ENCODE peak calls at places on chromosomes 4 and X, in seven cellular contexts. S is IMR-90, O is trophoblast cell, B is neuronal stem cell, A is mesenchymal stem cell, G is H9, X is H1. L is an unnamed sample.

GRCh38 chr4:173386751-173387150 is 12.2 kb downstream of the SCRG1 start:
- DNase-seq in A (no peak), X (no peak), O (no peak), G (no peak), B (no peak), S (no peak), L (no peak)

GRCh38 chrX:114932550-114932949 is 84.9 kb downstream of the IL13RA2 start:
- DNase-seq in G (no peak), O (no peak), S (no peak), A (no peak), X (no peak), B (no peak), L (no peak)

GRCh38 chrX:40166582-40166981 is 68.8 kb upstream of the BCOR start:
- DNase-seq in B (no peak), X (no peak), S (peak), O (no peak), A (peak), G (peak), L (peak)

GRCh38 chr4:7309176-7309575 is 116.8 kb downstream of the SORCS2 start:
- DNase-seq in A (no peak), X (no peak), S (no peak), G (no peak), O (no peak), B (no peak), L (no peak)

GRCh38 chr4:15130441-15130840 is 128.2 kb downstream of the CPEB2 start:
- DNase-seq in A (no peak), B (no peak), X (no peak), O (no peak), S (no peak), G (no peak), L (peak)

GRCh38 chrX:139930923-139931645 is 1.8 kb downstream of the ATP11C start:
- DNase-seq in G (no peak), X (no peak), A (peak), S (no peak), O (no peak), B (no peak), L (peak)

GRCh38 chr4:3523146-3523627 is 9.0 kb downstream of the LRPAP1 start:
- DNase-seq in B (no peak), A (no peak), O (no peak), S (no peak), G (no peak), X (no peak), L (no peak)

GRCh38 chr4:187569871-187570270 is 425.7 kb upstream of the ZFP42 start:
- DNase-seq in X (no peak), S (no peak), G (no peak), A (no peak), B (no peak), O (no peak), L (no peak)

GRCh38 chr4:37970702-37971101 is 10.5 kb downstream of the PTTG2 start:
- DNase-seq in X (peak), O (no peak), S (peak), A (no peak), B (no peak), G (peak), L (peak)

GRCh38 chr4:109978704-109979103 is 66.0 kb downstream of the EGF start:
- DNase-seq in X (no peak), G (no peak), B (peak), O (no peak), A (no peak), S (no peak), L (peak)

GRCh38 chr4:26298198-26298950 is 22.4 kb upstream of the RBPJ start:
- DNase-seq in X (no peak), G (no peak), O (no peak), S (peak), A (no peak), B (no peak), L (peak)

GRCh38 chrX:78357342-78358055 is 30.1 kb upstream of the CYSLTR1 start:
- DNase-seq in O (peak), G (no peak), B (no peak), A (no peak), X (no peak), S (no peak), L (no peak)

GRCh38 chrX:53223955-53224859 is 800 bp downstream of the KDM5C start:
- DNase-seq in X (no peak), S (peak), B (no peak), A (peak), G (no peak), O (no peak), L (peak)

GRCh38 chr4:57044279-57044678 is 65.6 kb downstream of the POLR2B start:
- DNase-seq in G (no peak), S (peak), B (no peak), A (peak), O (no peak), X (no peak), L (no peak)

GRCh38 chr4:101019941-101020401 is 327.4 kb downstream of the PPP3CA start:
- DNase-seq in S (peak), B (no peak), X (no peak), O (no peak), G (no peak), A (peak), L (peak)

GRCh38 chrX:107674480-107675364 is 46.4 kb downstream of the PRPS1 start:
- DNase-seq in A (peak), O (no peak), S (no peak), G (no peak), X (no peak), B (no peak), L (no peak)

GRCh38 chr4:63063765-63064164 is 1345.5 kb downstream of the TECRL start:
- DNase-seq in B (no peak), G (no peak), A (no peak), X (no peak), O (no peak), S (no peak), L (peak)

GRCh38 chr4:77432702-77433101 is 172.9 kb upstream of the CXCL13 start:
- DNase-seq in B (no peak), S (no peak), O (no peak), X (no peak), A (no peak), G (no peak), L (peak)

GRCh38 chrX:124804962-124805361 is 458.6 kb downstream of the SH2D1A start:
- DNase-seq in G (no peak), A (no peak), B (no peak), X (no peak), O (no peak), S (no peak), L (no peak)

GRCh38 chr4:176001171-176002006 is 64.3 kb upstream of the WDR17 start:
- DNase-seq in A (peak), S (peak), X (peak), G (peak), B (peak), O (no peak), L (peak)

GRCh38 chrX:76253432-76253831 is 80.6 kb downstream of the PBDC1 start:
- DNase-seq in S (peak), O (peak), B (peak), X (no peak), G (peak), A (peak), L (peak)

GRCh38 chr4:85672116-85672515 is 197.2 kb downstream of the ARHGAP24 start:
- DNase-seq in G (no peak), O (no peak), X (no peak), S (no peak), B (no peak), A (no peak), L (no peak)

GRCh38 chr4:142777045-142777743 is 68.9 kb downstream of the INPP4B start:
- DNase-seq in A (no peak), G (no peak), X (no peak), B (no peak), O (no peak), S (no peak), L (peak)

GRCh38 chr4:181971411-181971810 is 271.8 kb upstream of the TENM3 start:
- DNase-seq in S (no peak), A (no peak), G (no peak), X (no peak), B (no peak), O (peak), L (no peak)

GRCh38 chrX:77076896-77077295 is 370.3 kb upstream of the FGF16 start:
- DNase-seq in G (no peak), O (no peak), S (no peak), X (no peak), B (no peak), A (no peak), L (no peak)

GRCh38 chrX:3690140-3690539 is 23.3 kb downstream of the PRKX start:
- DNase-seq in O (no peak), B (no peak), G (no peak), A (no peak), X (no peak), S (peak), L (no peak)

GRCh38 chr4:122346036-122346435 is 32.8 kb upstream of the ADAD1 start:
- DNase-seq in S (peak), O (no peak), B (no peak), A (peak), G (no peak), X (no peak), L (no peak)

GRCh38 chr4:19831644-19832285 is 419.9 kb upstream of the SLIT2 start:
- DNase-seq in B (no peak), O (no peak), A (peak), X (no peak), S (peak), G (no peak), L (no peak)

GRCh38 chr4:133186845-133187244 is 37.8 kb downstream of the PCDH10 start:
- DNase-seq in O (no peak), B (no peak), X (no peak), S (peak), G (no peak), A (no peak), L (no peak)

GRCh38 chr4:127781303-127782024 is 658 bp upstream of the HSPA4L start:
- DNase-seq in S (peak), A (peak), G (no peak), O (peak), B (peak), X (no peak), L (no peak)

GRCh38 chr4:159435561-159436023 is 332.7 kb downstream of the RAPGEF2 start:
- DNase-seq in B (no peak), S (no peak), A (no peak), G (no peak), X (no peak), O (no peak), L (no peak)

GRCh38 chrX:129145382-129145781 is 377.9 kb downstream of the SMARCA1 start:
- DNase-seq in S (no peak), A (no peak), G (no peak), X (no peak), B (no peak), O (no peak), L (no peak)

GRCh38 chrX:71870337-71871098 is 40.1 kb upstream of the NHSL2 start:
- DNase-seq in S (no peak), B (peak), X (peak), O (no peak), G (peak), A (peak), L (peak)

GRCh38 chr4:2630556-2631273 is 94.3 kb downstream of the FAM193A start:
- DNase-seq in X (no peak), S (no peak), A (no peak), B (no peak), G (peak), O (no peak), L (no peak)

GRCh38 chr4:123672987-123673386 is 276.4 kb downstream of the SPRY1 start:
- DNase-seq in X (no peak), S (peak), O (no peak), A (peak), G (no peak), B (no peak), L (no peak)

GRCh38 chr4:188372856-188373255 is 233.6 kb downstream of the TRIML1 start:
- DNase-seq in X (no peak), A (peak), O (peak), B (no peak), S (peak), G (no peak), L (peak)

GRCh38 chr4:88957570-88957969 is 99.4 kb downstream of the FAM13A start:
- DNase-seq in O (no peak), S (no peak), X (no peak), B (no peak), A (no peak), G (no peak), L (no peak)

GRCh38 chr4:106039796-106040195 is 144.5 kb downstream of the NPNT start:
- DNase-seq in X (no peak), B (no peak), O (no peak), S (peak), A (no peak), G (no peak), L (no peak)

GRCh38 chr4:106038012-106038411 is 142.7 kb downstream of the NPNT start:
- DNase-seq in A (no peak), B (no peak), X (no peak), O (no peak), G (no peak), S (no peak), L (no peak)

GRCh38 chr4:106038908-106039307 is 143.6 kb downstream of the NPNT start:
- DNase-seq in B (no peak), X (no peak), G (no peak), A (no peak), O (no peak), S (no peak), L (no peak)

GRCh38 chr4:106036848-106037247 is 141.6 kb downstream of the NPNT start:
- DNase-seq in O (no peak), X (no peak), S (no peak), B (no peak), G (no peak), A (no peak), L (no peak)

DNA sequence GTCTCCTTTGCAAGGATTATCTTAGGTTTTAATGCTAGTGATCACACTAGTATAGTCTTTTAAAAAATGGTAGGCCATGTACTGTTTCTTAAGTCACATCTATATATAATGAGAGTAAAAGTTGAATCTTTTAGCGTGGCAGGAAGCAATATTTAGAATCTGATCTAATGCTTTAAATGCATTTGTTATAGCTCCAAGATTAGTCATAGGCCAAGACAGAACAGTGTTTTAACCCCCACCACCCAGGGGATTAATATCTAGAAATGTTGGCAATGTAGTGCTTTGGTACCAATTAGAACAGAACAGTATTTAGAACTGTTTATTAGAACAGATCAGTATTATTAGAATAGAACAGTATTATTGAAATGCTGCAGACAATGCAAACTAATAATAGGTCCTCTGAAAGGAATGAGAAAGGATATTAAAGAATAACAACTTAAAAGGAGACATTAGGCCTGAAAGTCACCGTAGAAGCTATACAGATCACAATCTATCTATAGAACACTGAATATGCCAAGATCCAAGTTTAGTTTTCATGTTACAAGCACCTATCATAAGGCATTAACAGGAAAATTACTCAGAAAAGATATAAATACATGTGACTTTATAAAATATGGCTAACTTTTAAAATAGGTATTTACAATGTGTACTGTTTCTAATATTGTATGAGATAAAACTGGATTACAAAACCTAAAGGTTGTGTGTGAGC is 146.2 kb downstream of the NPNT start:
- DNase-seq in X (no peak), G (no peak), S (no peak), O (no peak), A (no peak), B (no peak), L (no peak)
- H2BK120ac ChIP-seq in X (no peak), G (no peak), S (no peak), O (no peak), A (no peak), B (no peak), L (no peak)

DNA sequence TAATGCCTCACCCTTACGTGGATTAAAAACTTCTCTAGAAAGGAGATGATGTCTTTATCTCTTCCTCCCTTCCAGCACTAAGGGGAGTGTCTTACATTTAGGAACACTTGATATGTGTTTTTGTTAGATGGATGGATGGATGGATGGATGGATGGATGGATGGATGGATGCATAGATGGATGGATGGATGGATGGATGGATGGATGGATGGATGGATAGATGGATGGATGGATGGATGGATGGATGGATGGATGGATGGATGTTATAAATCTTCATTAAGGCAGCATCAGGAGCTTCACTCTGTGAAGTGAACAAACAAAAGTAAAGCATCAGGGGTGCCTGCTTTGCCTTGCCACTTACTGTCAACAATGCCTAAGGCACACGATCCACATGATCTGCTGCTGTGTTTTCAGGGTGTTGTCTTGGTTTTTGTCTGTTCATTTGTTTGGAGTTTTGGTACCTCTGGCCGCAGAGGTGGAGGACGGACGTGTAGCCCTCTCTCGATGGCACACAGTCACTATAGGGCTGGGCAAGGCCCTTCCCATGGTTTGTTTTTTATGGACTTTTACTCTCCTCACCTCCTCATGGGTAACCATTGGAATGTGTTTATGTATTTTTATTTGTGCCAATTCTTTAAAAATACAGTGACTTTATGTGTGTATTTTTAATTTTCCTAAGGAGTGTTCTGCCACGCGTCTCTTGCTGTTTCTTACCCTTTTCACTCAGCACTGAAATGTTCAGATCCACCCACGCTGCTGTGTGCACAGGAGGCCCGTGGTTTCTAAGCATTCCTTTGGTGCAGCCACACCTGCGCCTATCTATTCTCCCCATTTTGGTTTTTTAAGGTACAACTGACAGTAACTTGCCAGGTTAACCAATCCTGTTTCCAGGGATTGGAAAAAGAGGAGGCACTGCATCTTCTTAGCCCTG is 91.8 kb upstream of the ENPP6 start:
- DNase-seq in S (no peak), A (no peak), G (no peak), O (no peak), B (no peak), X (no peak), L (no peak)
- H2BK120ac ChIP-seq in S (no peak), A (no peak), G (no peak), O (no peak), B (no peak), X (no peak), L (no peak)

DNA sequence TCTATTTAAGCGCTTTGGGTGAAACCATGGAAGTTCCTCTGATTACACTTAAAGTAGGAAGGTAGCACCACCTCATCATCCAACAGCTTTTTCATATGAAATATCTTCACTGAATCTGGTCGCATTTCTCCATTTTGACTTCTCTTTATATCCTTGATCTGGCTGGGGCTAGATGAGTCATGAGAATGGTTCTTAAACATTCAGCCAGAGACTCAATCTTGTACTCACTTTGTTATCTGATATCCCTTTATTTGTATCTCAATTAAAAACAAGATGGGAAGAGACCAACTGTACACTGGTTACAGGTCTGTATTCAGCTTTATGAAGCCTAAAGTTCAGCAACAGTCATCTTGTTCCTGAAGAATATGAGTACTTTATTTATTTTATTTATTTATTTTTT is 84.9 kb downstream of the CBLL2 start:
- DNase-seq in B (no peak), A (no peak), O (no peak), G (no peak), X (no peak), S (peak), L (no peak)
- H2BK120ac ChIP-seq in B (no peak), A (no peak), O (no peak), G (no peak), X (no peak), S (no peak), L (no peak)

GRCh38 chrX:9866633-9867032 is 80.4 kb downstream of the SHROOM2 start:
- DNase-seq in B (no peak), G (no peak), A (peak), S (no peak), O (no peak), X (no peak), L (no peak)
- H2BK120ac ChIP-seq in B (no peak), G (no peak), A (no peak), S (no peak), O (peak), X (no peak), L (no peak)

GRCh38 chrX:105114554-105115130 is 105.9 kb downstream of the TEX13A start:
- DNase-seq in A (no peak), S (no peak), O (no peak), B (no peak), X (no peak), G (no peak), L (no peak)
- H2BK120ac ChIP-seq in A (no peak), S (no peak), O (no peak), B (no peak), X (no peak), G (no peak), L (no peak)